ENCODE peak calls at places on chromosomes 5 and 9, in seven cellular contexts. O is lung, I is tibial artery, N is right cardiac atrium, C is lower lobe of right lung, M is kidney epithelial cell, P is choroid plexus epithelial cell. V is an unnamed sample.
A peak's percentile ranks its signal among the peaks of the same experiment; 100 is the strongest.

GRCh38 chr9:7234144-7234543 is 476.4 kb downstream of the KDM4C start:
- DNase-seq in M (no peak), I (no peak), N (no peak), P (peak; percentile 62), C (no peak), O (no peak), V (no peak)

GRCh38 chr5:135233477-135233876 is 165.6 kb downstream of the MACROH2A1 start:
- DNase-seq in O (no peak), I (no peak), M (no peak), P (no peak), N (no peak), C (no peak), V (no peak)

GRCh38 chr9:105299190-105299854 is 54.9 kb downstream of the SLC44A1 start:
- DNase-seq in N (no peak), P (peak; percentile 95), M (peak; percentile 94), O (no peak), C (no peak), I (peak; percentile 25), V (no peak)

GRCh38 chr5:174625591-174626365 is 98.6 kb upstream of the MSX2 start:
- DNase-seq in M (no peak), C (no peak), O (no peak), I (no peak), P (no peak), N (peak; percentile 50), V (no peak)

GRCh38 chr5:131640043-131640856 is 5.2 kb upstream of the RAPGEF6 start:
- DNase-seq in N (no peak), O (no peak), M (no peak), I (no peak), C (no peak), P (peak; percentile 19), V (no peak)

GRCh38 chr9:120441446-120442279 is 138.3 kb downstream of the CDK5RAP2 start:
- DNase-seq in P (peak; percentile 95), C (no peak), M (peak; percentile 9), O (no peak), I (no peak), N (no peak), V (no peak)

GRCh38 chr9:133342083-133342406 is 5.9 kb downstream of the MED22 start:
- DNase-seq in M (no peak), P (no peak), C (no peak), O (no peak), N (no peak), I (no peak), V (no peak)

GRCh38 chr5:2802693-2803365 is 51.4 kb upstream of the IRX2 start:
- DNase-seq in O (peak; percentile 38), P (no peak), C (no peak), I (no peak), M (no peak), N (no peak), V (no peak)

GRCh38 chr5:10607666-10608442 is 44.0 kb downstream of the ANKRD33B start:
- DNase-seq in I (peak; percentile 85), C (peak; percentile 53), O (no peak), M (no peak), P (peak; percentile 90), N (no peak), V (peak; percentile 45)

GRCh38 chr9:73911814-73912213 is 585.3 kb upstream of the RORB start:
- DNase-seq in P (no peak), O (no peak), M (no peak), C (no peak), I (no peak), N (no peak), V (no peak)

GRCh38 chr5:110463116-110463515 is 263.4 kb downstream of the TMEM232 start:
- DNase-seq in N (no peak), M (no peak), O (no peak), C (no peak), P (peak; percentile 11), I (no peak), V (no peak)

GRCh38 chr5:154520861-154521453 is 42.9 kb upstream of the HAND1 start:
- DNase-seq in M (no peak), N (no peak), O (peak; percentile 57), I (no peak), P (peak; percentile 11), C (peak; percentile 54), V (no peak)
- H3K4me3 ChIP-seq in M (no peak overlapping the region), N (no peak overlapping the region), O (no peak overlapping the region), I (no peak overlapping the region), P (no peak overlapping the region), C (peak overlapping the region; percentile 31), V (no peak overlapping the region)

DNA sequence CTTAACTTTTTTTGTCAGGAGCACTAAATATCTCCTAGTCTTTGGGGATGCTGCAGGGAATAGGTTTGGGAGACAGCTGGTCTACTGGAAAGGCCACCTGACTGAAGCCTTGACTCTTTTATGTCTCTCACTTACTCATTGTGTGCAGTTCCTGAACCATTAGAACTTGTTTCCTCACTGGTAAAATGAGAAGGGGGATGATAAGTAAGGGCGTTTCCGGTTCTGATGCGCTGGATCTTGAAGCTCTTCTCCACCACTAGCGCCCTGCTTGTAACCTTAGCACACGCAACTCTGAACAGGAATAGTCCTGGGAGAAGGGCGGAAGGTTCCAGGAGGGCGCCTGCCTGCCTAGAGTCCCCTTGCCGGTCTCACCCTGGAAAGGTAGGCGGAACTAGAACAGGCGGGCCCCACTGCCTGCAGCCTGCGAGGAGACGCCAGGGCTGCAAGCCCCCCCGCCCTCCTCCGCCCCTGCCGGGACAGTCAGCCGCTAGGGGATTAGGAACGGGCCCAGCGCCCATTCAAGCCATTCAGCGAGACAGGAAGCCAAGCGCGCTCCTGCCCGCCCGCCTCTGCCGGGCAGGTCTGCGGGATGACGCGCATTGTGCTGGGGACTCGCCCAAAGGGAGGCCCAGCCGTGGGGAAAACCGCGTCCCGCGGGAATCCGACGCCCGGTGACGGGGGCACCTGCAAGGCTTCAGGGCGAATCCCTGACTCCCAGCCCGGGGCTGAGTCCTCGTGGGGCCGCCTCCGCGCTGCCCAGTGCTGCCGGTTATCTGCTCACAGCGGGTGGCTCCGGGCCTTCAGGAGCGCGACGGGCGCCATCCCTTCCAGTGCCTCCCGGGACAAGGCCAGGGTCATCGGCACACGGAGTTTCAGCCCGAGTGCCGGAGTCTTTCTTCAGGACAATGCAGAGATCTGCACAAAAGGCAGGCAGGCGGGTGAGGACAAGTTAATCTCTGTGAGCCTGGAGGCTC is 44.0 kb upstream of the XPA start:
- DNase-seq in M (no peak), O (peak; percentile 44), I (peak; percentile 26), N (peak; percentile 84), P (peak; percentile 23), C (peak; percentile 69), V (peak; percentile 65)
- H3K4me3 ChIP-seq in M (peak overlapping the region; percentile 25), O (no peak overlapping the region), I (peak overlapping the region; percentile 57), N (peak overlapping the region; percentile 27), P (peak overlapping the region; percentile 39), C (peak overlapping the region; percentile 44), V (peak overlapping the region; percentile 65)

GRCh38 chr5:79628811-79629210 is 16.6 kb downstream of the TENT2 start:
- DNase-seq in N (no peak), M (no peak), C (no peak), O (no peak), P (no peak), I (no peak), V (no peak)
- H3K4me3 ChIP-seq in N (no peak overlapping the region), M (no peak overlapping the region), C (no peak overlapping the region), O (no peak overlapping the region), P (no peak overlapping the region), I (no peak overlapping the region), V (no peak overlapping the region)

GRCh38 chr5:849651-850301 is 1.0 kb downstream of the ZDHHC11 start:
- DNase-seq in M (no peak), N (peak; percentile 84), I (peak; percentile 13), O (peak; percentile 61), P (no peak), C (peak; percentile 58), V (peak; percentile 31)
- H3K4me3 ChIP-seq in M (no peak overlapping the region), N (no peak overlapping the region), I (peak overlapping the region; percentile 9), O (no peak overlapping the region), P (no peak overlapping the region), C (peak overlapping the region; percentile 43), V (peak overlapping the region; percentile 63)

DNA sequence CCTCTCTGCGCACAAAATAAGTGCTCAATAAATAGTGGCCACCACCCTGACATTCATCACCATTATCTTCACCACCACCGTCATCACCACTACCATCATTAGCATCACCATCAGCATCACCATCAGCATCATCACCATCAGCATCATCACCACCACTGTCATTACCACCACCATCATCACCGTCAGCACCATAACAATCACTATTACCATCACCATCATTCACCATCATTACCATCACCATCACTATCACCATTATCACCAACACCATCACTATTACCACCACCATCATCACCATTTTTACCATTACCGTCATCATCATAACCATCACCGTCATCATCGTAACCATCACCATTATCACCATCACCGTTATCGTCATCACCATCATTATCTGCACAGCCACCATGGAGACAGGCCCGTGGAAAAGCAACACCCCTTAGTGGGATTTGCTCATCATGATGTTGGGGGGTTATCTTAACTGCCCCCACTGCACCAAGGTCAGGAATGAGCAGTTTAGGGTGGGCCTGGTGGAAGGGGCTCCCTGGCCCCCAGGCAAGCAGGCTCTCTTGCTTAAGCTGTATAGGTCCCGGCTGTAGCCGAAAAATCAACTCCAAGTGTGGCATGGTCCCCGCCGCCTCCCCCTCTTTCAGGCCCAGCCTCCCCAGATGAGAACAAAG is 18.1 kb downstream of the AKNA start:
- DNase-seq in C (no peak), P (no peak), M (no peak), I (no peak), N (no peak), O (no peak), V (no peak)
- H3K4me3 ChIP-seq in C (no peak overlapping the region), P (no peak overlapping the region), M (no peak overlapping the region), I (no peak overlapping the region), N (no peak overlapping the region), O (no peak overlapping the region), V (no peak overlapping the region)

V was measured in left ventricle myocardium inferior.